ENCODE peak calls at places on chromosomes 6 and 20, in eight cellular contexts. E is HFF-Myc, R is RWPE1, C is IMR-90, X is breast epithelium, P is left ventricle myocardium inferior, V is endothelial cell of umbilical vein, O is mammary epithelial cell. U is an unnamed sample.

GRCh38 chr6:113909224-113909856 is 52.2 kb downstream of the MARCKS start:
- DNase-seq in E (peak), R (peak), C (peak), X (no peak), P (no peak), V (peak), O (peak), U (no peak)

GRCh38 chr6:8218861-8219260 is 116.5 kb upstream of the EEF1E1 start:
- DNase-seq in E (no peak), R (no peak), C (no peak), X (no peak), P (no peak), V (no peak), O (no peak), U (no peak)

GRCh38 chr6:101380861-101381630 is 12.5 kb upstream of the GRIK2 start:
- DNase-seq in E (no peak), R (no peak), C (no peak), X (no peak), P (no peak), V (no peak), O (no peak), U (no peak)

GRCh38 chr20:37912874-37913273 is 9.9 kb downstream of the VSTM2L start:
- DNase-seq in E (no peak), R (no peak), C (no peak), X (no peak), P (no peak), V (no peak), O (no peak), U (no peak)

GRCh38 chr6:21111399-21111725 is 482.2 kb upstream of the SOX4 start:
- DNase-seq in E (no peak), R (peak), C (peak), X (no peak), P (no peak), V (peak), O (peak), U (no peak)

GRCh38 chr20:19056909-19057308 is 155.5 kb upstream of the SLC24A3 start:
- DNase-seq in E (no peak), R (no peak), C (no peak), X (no peak), P (no peak), V (no peak), O (no peak), U (no peak)

GRCh38 chr6:139833592-139833991 is 459.1 kb upstream of the CITED2 start:
- DNase-seq in E (no peak), R (no peak), C (no peak), X (no peak), P (no peak), V (no peak), O (no peak), U (no peak)

GRCh38 chr6:20426177-20427082 is 24.8 kb downstream of the E2F3 start:
- DNase-seq in E (no peak), R (no peak), C (no peak), X (no peak), P (no peak), V (no peak), O (no peak), U (no peak)

GRCh38 chr6:1479095-1479494 is 89.7 kb downstream of the FOXF2 start:
- DNase-seq in E (peak), R (no peak), C (peak), X (no peak), P (no peak), V (no peak), O (peak), U (no peak)

GRCh38 chr20:34627458-34627857 is 49.4 kb downstream of the PIGU start:
- DNase-seq in E (no peak), R (no peak), C (no peak), X (no peak), P (no peak), V (no peak), O (no peak), U (no peak)

GRCh38 chr6:163180874-163181541 is 233.5 kb upstream of the QKI start:
- DNase-seq in E (no peak), R (peak), C (no peak), X (peak), P (peak), V (peak), O (peak), U (no peak)
- TF ChIP-seq CTCF in E (peak), R (no peak), C (no peak), X (no peak), P (peak), V (peak), O (no peak), U (no peak)

GRCh38 chr20:23358923-23359572 is 2.9 kb upstream of the GZF1 start:
- DNase-seq in E (no peak), R (no peak), C (no peak), X (no peak), P (no peak), V (no peak), O (no peak), U (no peak)

GRCh38 chr20:23361108-23361650 is 803 bp upstream of the GZF1 start:
- DNase-seq in E (no peak), R (peak), C (peak), X (no peak), P (no peak), V (no peak), O (no peak), U (no peak)

GRCh38 chr20:23363257-23363649 is 1.3 kb downstream of the GZF1 start:
- DNase-seq in E (no peak), R (no peak), C (no peak), X (no peak), P (peak), V (no peak), O (no peak), U (no peak)

GRCh38 chr20:23362392-23363256 is 642 bp downstream of the GZF1 start:
- DNase-seq in E (no peak), R (no peak), C (peak), X (peak), P (peak), V (no peak), O (peak), U (no peak)

DNA sequence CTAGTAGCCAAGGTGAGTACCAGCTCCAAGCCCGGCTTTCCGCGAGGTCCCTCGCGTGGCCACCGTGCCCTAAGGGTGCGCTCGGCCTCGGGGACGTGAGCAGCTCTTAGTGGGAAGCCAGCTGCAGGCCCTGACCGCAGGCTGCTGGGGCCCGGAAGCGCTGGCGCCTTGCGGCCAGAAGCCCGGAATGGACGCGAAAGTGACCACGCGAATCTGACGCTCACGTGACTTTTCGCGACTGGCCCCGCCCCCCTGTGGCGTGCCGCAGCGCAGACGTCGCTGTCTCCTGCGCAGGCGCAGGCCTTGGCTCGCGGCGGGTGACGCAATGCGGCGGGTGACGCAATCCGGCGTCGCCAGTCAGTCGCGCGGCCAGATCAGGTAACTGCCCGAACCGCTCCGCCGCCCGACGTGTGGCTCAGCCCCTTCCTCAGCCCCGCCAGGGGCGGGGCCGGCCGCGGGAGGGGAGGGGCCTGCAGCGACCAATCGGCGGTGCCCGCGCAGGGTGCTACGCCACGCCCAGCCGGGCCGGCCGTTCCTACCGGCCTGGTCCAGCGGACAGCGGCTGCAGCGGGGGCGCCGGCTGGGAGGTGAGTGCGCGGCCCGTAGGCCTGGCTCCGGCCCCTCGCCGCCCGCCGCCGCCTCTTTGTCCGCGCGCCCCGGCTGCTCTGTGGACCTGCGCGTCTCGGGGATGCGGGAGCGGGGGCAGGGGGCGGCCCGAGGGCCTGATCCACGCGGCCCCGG is at the start of gene GZF1:
- DNase-seq in E (peak), R (peak), C (peak), X (peak), P (peak), V (peak), O (peak), U (peak)
- TF ChIP-seq CTCF in E (no peak), R (no peak), C (no peak), X (peak), P (peak), V (no peak), O (no peak), U (no peak)

GRCh38 chr6:52691718-52692117 is 20.8 kb downstream of the TMEM14A start:
- DNase-seq in E (no peak), R (no peak), C (peak), X (no peak), P (no peak), V (no peak), O (no peak), U (no peak)
- TF ChIP-seq CTCF in E (no peak), R (no peak), C (peak), X (no peak), P (no peak), V (no peak), O (no peak), U (no peak)

GRCh38 chr6:130307752-130308361 is 58.0 kb upstream of the TMEM200A start:
- DNase-seq in E (peak), R (no peak), C (peak), X (no peak), P (no peak), V (no peak), O (peak), U (no peak)

GRCh38 chr6:130314271-130314670 is 51.5 kb upstream of the TMEM200A start:
- DNase-seq in E (no peak), R (no peak), C (no peak), X (no peak), P (no peak), V (no peak), O (no peak), U (no peak)

GRCh38 chr6:130309028-130309427 is 56.8 kb upstream of the TMEM200A start:
- DNase-seq in E (no peak), R (no peak), C (no peak), X (no peak), P (no peak), V (no peak), O (no peak), U (no peak)

DNA sequence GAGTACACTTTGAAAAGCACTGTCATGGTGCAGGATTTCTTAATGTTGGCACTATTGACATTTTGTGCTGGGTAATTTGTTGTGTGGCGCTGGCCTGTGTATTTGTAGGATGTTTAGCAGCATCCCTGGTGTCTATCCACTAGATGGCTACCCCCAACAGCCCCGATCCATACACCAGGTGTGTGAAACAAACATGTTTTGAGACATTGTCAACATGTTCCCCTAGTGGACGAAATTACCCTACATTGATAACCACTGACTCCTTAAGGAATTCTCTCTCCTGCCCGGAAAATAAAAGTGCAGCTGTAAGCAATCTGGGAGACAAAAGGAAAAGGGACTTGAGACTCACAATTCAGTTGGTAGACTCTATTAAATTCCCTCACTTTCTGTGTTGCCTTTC is 52.6 kb upstream of the TMEM200A start:
- DNase-seq in E (no peak), R (no peak), C (no peak), X (no peak), P (no peak), V (no peak), O (no peak), U (no peak)
- TF ChIP-seq CTCF in E (no peak), R (no peak), C (no peak), X (no peak), P (no peak), V (no peak), O (no peak), U (no peak)

DNA sequence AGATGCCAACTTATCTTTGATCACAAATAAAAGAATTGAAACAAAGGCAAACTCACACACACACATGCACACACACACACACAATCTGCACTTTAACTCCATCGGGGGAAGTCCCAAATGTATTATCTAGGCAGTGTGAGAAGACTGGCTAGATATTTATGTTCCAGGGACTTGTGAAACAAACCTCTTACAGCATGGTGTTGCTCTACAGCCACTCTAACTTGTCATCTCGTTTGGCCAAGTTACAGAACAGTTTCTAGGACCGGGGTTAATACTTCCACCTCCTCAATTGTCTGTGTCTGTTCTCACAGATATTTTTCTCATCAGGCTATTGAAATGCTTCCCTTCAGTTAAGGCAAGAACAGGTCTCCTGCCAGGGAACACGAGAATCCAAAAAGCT is 855.0 kb downstream of the EPHA7 start:
- DNase-seq in E (no peak), R (no peak), C (no peak), X (no peak), P (no peak), V (no peak), O (no peak), U (no peak)
- TF ChIP-seq CTCF in E (no peak), R (no peak), C (no peak), X (no peak), P (no peak), V (no peak), O (no peak), U (no peak)

DNA sequence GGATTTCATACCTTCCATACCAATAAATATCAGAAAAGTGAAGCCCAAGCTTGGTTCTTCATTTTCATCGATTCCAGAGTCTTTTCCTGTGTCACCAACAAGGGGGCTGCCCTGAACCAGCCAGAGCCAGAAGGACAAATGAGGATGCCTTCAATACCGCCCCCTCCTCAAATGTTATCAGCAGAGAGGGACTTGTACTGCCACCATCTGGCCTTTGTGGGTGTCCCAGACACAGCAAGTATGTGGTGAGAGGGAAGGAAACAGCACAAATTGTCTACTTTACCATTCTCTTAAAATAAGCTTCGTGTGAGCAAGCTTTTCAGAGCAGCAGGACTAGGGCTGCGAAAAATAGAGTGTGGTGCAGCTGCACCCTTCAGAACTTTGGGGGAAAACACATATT is 165.3 kb downstream of the SOBP start:
- DNase-seq in E (no peak), R (no peak), C (no peak), X (no peak), P (no peak), V (peak), O (no peak), U (no peak)
- TF ChIP-seq CTCF in E (peak), R (no peak), C (no peak), X (no peak), P (peak), V (peak), O (peak), U (no peak)

GRCh38 chr6:151763938-151764680 is 43.4 kb upstream of the ESR1 start:
- DNase-seq in E (peak), R (peak), C (peak), X (peak), P (peak), V (peak), O (peak), U (peak)
- TF ChIP-seq CTCF in E (peak), R (peak), C (peak), X (peak), P (peak), V (peak), O (peak), U (peak)

GRCh38 chr6:167078745-167079144 is 44.2 kb upstream of the CCR6 start:
- DNase-seq in E (no peak), R (no peak), C (no peak), X (no peak), P (no peak), V (no peak), O (no peak), U (no peak)

GRCh38 chr6:167077241-167077932 is 45.5 kb upstream of the CCR6 start:
- DNase-seq in E (no peak), R (no peak), C (no peak), X (no peak), P (no peak), V (no peak), O (no peak), U (no peak)

GRCh38 chr6:167079853-167080297 is 43.0 kb upstream of the CCR6 start:
- DNase-seq in E (no peak), R (no peak), C (no peak), X (no peak), P (no peak), V (no peak), O (no peak), U (no peak)
- TF ChIP-seq CTCF in E (no peak), R (no peak), C (no peak), X (no peak), P (no peak), V (no peak), O (no peak), U (no peak)

GRCh38 chr6:25582101-25582500 is 69.9 kb upstream of the SCGN start:
- DNase-seq in E (no peak), R (no peak), C (no peak), X (no peak), P (no peak), V (no peak), O (no peak), U (no peak)
- TF ChIP-seq CTCF in E (no peak), R (no peak), C (no peak), X (no peak), P (no peak), V (no peak), O (no peak), U (no peak)

U was measured in vagina.